ENCODE peak calls at places on chromosomes 13 and 19, in six cellular contexts. P is ascending aorta; T is vagina; S is tibial artery; U is heart right ventricle; K is CD8-positive, alpha-beta T cell. H is an unnamed sample. For H3K27me3, the result is how much of the 10 kb centered on the place peaks cover.

GRCh38 chr13:94205896-94206295 is 273.6 kb downstream of the DCT start:
- DNase-seq in K (no peak), T (no peak), U (no peak), S (no peak), P (no peak), H (no peak)

GRCh38 chr13:109874921-109875454 is 88.6 kb upstream of the IRS2 start:
- DNase-seq in T (no peak), P (no peak), K (no peak), U (no peak), S (no peak), H (no peak)

GRCh38 chr19:28022506-28022905 is 1190.4 kb downstream of the UQCRFS1 start:
- DNase-seq in S (no peak), K (no peak), U (no peak), P (no peak), T (peak), H (no peak)

GRCh38 chr19:49409441-49410029 is 13.7 kb downstream of the PTH2 start:
- DNase-seq in S (no peak), T (no peak), P (no peak), U (no peak), K (peak), H (no peak)

GRCh38 chr19:17448190-17448967 is at the start of gene TMEM221:
- DNase-seq in P (peak), K (peak), S (peak), T (no peak), U (peak), H (no peak)

GRCh38 chr13:34408635-34409034 is 533.4 kb upstream of the NBEA start:
- DNase-seq in K (no peak), S (no peak), T (no peak), P (no peak), U (no peak), H (no peak)

GRCh38 chr13:81275666-81276258 is 934.8 kb upstream of the SPRY2 start:
- DNase-seq in S (no peak), T (no peak), U (no peak), K (no peak), P (no peak), H (no peak)

GRCh38 chr19:2095338-2095938 is 688 bp downstream of the MOB3A start:
- DNase-seq in P (no peak), S (no peak), U (no peak), K (no peak), T (no peak), H (no peak)

DNA sequence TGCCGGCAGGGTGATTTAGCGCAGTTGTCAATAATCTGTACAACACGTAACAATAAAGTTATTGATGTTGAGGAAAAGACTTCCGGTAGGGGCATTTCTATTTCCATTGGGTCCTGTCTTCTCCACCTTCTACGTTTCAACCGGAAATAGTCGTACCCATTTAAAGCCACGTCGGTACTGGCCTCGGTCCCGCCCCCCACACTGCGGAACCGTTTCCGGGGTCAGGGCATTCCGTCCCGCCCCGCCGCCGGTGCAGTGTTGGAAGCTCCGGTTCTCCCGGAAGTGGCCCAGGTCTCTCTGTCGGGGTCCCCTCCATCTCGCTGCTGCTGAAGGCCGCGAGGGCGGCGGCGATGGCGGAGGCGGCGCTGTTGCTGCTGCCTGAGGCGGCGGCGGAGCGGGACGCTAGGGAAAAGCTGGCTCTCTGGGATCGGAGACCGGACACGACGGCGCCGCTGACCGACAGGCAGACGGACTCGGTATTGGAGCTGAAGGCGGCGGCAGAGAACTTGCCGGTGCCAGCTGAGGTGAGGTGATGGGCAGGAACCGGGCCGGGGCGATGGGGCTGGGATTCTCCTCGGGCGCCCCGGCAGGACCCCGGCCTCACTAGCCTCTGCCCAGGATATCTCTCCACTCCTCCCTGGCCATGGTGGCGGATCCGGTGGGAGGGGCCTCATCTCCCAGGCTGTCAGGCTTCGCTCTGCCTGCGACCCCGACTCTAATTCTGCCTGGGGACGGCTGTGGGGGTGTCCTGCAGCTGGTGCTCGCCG is at the start of gene COG3:
- DNase-seq in K (peak), U (peak), T (no peak), S (peak), P (peak), H (peak)
- TF ChIP-seq CTCF in K (peak), U (peak), T (no peak), S (peak), P (no peak), H (peak)

GRCh38 chr13:49225358-49226042 is 5.4 kb downstream of the MLNR start:
- DNase-seq in S (no peak), U (no peak), T (no peak), P (no peak), K (no peak), H (peak)
- H3K27me3 ChIP-seq in S (under half), U (under half), T (under half), P (under half), K (under half), H (under half)

DNA sequence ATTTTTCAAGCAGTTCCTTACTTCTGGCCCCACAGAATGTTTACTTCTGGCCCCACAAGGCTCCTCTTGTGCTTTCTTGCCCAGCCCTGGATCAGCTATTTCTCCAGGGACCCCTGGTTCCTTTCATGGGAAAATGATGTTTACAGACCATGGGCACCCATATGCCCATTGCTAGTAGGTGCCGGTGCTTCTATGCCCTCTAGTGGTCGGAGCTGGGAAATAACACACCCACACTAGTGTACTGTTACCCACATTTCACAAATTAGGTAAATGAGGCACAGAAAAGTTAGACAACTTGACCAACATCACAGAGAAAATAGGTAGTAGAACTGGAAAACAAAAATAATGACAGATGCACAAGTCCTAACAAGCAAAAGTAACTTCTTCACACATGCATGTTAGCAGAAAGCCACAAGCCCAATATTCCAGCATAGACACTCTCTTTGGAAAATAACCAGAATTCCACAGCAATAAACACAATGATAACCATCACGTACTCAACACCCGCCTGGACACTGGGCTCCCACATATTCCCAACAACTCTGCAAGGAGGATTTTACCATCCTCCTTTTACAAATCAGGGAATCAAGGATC is 1.3 kb upstream of the CEACAM6 start:
- DNase-seq in T (no peak), P (no peak), K (peak), U (peak), S (peak), H (no peak)
- TF ChIP-seq CTCF in T (peak), P (peak), K (peak), U (peak), S (peak), H (peak)

DNA sequence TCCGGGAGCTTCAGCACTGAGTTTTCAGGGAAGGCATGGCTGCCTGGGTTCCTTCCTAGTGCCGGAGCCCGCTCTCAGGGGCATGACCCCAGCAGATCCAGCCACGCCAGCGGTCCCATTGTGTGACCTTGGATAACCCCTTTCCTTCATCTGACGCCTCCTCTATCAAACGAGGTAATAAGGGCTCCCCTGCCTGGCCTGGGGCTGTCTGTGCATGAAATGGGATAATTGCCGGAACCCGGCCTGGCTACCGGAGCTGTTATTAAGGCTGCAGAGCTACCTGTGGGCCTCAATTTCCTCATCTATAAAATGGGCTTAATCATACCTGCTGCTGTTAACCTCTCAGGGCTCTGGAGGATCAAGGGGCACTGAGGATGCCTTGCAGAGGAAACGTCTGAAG is 18.3 kb upstream of the NFIC start:
- DNase-seq in K (no peak), U (no peak), T (no peak), P (no peak), S (no peak), H (peak)
- H3K27me3 ChIP-seq in K (under half), U (under half), T (under half), P (under half), S (under half), H (under half)

GRCh38 chr13:46553886-46554855 is 1.2 kb downstream of the LRCH1 start:
- DNase-seq in K (peak), U (peak), P (peak), S (peak), T (no peak), H (peak)
- TF ChIP-seq CTCF in K (no peak), U (peak), P (peak), S (peak), T (no peak), H (peak)